ENCODE peak calls at places on chromosomes 1 and 21, in ten cellular contexts. M is Caco-2, B is thoracic aorta, T is endodermal cell, O is GM12878, L is foreskin keratinocyte, Y is pancreas, X is lung, J is PC-9, H is Panc1. I is an unnamed sample. For H3K27me3, the result is how much of the 10 kb centered on the place peaks cover.

GRCh38 chr1:31521761-31522555 is 54.4 kb upstream of the TINAGL1 start:
- DNase-seq in M (no peak), B (no peak), T (no peak), O (no peak), L (no peak), Y (no peak), X (no peak), J (no peak), H (no peak), I (no peak)

GRCh38 chr1:109668123-109668800 is 405 bp downstream of the GSTM2 start:
- DNase-seq in M (no peak), B (no peak), T (no peak), O (no peak), L (no peak), Y (peak), X (peak), J (no peak), H (no peak), I (no peak)

GRCh38 chr1:12057382-12057781 is 5.7 kb upstream of the TNFRSF8 start:
- DNase-seq in M (no peak), B (no peak), T (no peak), O (no peak), L (no peak), Y (no peak), X (no peak), J (no peak), H (no peak), I (no peak)

GRCh38 chr1:34518146-34518545 is 236.7 kb upstream of the GJB5 start:
- DNase-seq in M (no peak), B (no peak), T (no peak), O (no peak), L (no peak), Y (no peak), X (no peak), J (no peak), H (no peak), I (no peak)

GRCh38 chr1:182389619-182390047 is 2.0 kb downstream of the GLUL start:
- DNase-seq in M (no peak), B (no peak), T (no peak), O (no peak), L (no peak), Y (no peak), X (peak), J (no peak), H (no peak), I (no peak)

GRCh38 chr1:96538001-96538649 is 183.5 kb upstream of the PTBP2 start:
- DNase-seq in M (peak), B (no peak), T (peak), O (no peak), L (no peak), Y (no peak), X (peak), J (no peak), H (no peak), I (no peak)

GRCh38 chr1:196449459-196449858 is 158.8 kb downstream of the KCNT2 start:
- DNase-seq in M (no peak), B (no peak), T (no peak), O (no peak), L (no peak), Y (no peak), X (no peak), J (no peak), H (no peak), I (no peak)

GRCh38 chr1:202084791-202085681 is 37.7 kb upstream of the GPR37L1 start:
- DNase-seq in M (peak), B (no peak), T (peak), O (no peak), L (no peak), Y (no peak), X (no peak), J (peak), H (no peak), I (no peak)

GRCh38 chr1:65065535-65066378 is 82.2 kb upstream of the AK4 start:
- DNase-seq in M (peak), B (no peak), T (peak), O (no peak), L (no peak), Y (peak), X (no peak), J (no peak), H (no peak), I (no peak)

GRCh38 chr1:145758116-145758515 is 38.8 kb downstream of the CD160 start:
- DNase-seq in M (no peak), B (no peak), T (no peak), O (no peak), L (no peak), Y (no peak), X (no peak), J (no peak), H (no peak), I (no peak)

GRCh38 chr1:69913967-69914366 is 291.4 kb downstream of the LRRC40 start:
- DNase-seq in M (no peak), B (no peak), T (no peak), O (no peak), L (no peak), Y (no peak), X (no peak), J (no peak), H (no peak), I (no peak)

GRCh38 chr1:205515781-205516253 is 11.3 kb downstream of the CDK18 start:
- DNase-seq in M (no peak), B (no peak), T (peak), O (no peak), L (no peak), Y (no peak), X (no peak), J (peak), H (no peak), I (no peak)

GRCh38 chr1:163230827-163231226 is 28.1 kb upstream of the RGS5 start:
- DNase-seq in M (no peak), B (no peak), T (no peak), O (no peak), L (no peak), Y (no peak), X (no peak), J (no peak), H (no peak), I (no peak)

GRCh38 chr1:97238816-97239215 is 517.2 kb downstream of the PTBP2 start:
- DNase-seq in M (no peak), B (no peak), T (no peak), O (no peak), L (no peak), Y (no peak), X (no peak), J (no peak), H (no peak), I (no peak)

GRCh38 chr1:48341221-48341620 is 118.7 kb downstream of the SLC5A9 start:
- DNase-seq in M (no peak), B (no peak), T (no peak), O (no peak), L (no peak), Y (no peak), X (no peak), J (no peak), H (no peak), I (no peak)

GRCh38 chr21:37337831-37338230 is 28.7 kb upstream of the DYRK1A start:
- DNase-seq in M (no peak), B (no peak), T (no peak), O (no peak), L (no peak), Y (no peak), X (no peak), J (no peak), H (no peak), I (no peak)

GRCh38 chr1:246527402-246528088 is 20.5 kb upstream of the SMYD3 start:
- DNase-seq in M (no peak), B (no peak), T (peak), O (no peak), L (no peak), Y (no peak), X (no peak), J (no peak), H (no peak), I (no peak)

GRCh38 chr21:33687634-33688033 is 45.3 kb downstream of the ITSN1 start:
- DNase-seq in M (peak), B (no peak), T (no peak), O (no peak), L (no peak), Y (no peak), X (no peak), J (no peak), H (no peak), I (no peak)

GRCh38 chr1:65717815-65718454 is 74.8 kb upstream of the PDE4B start:
- DNase-seq in M (peak), B (no peak), T (no peak), O (no peak), L (no peak), Y (no peak), X (no peak), J (no peak), H (no peak), I (no peak)

GRCh38 chr21:43306911-43307676 is 119.8 kb downstream of the SIK1 start:
- DNase-seq in M (no peak), B (no peak), T (no peak), O (peak), L (peak), Y (peak), X (no peak), J (peak), H (peak), I (peak)

GRCh38 chr1:169941982-169942830 is 48.5 kb upstream of the SCYL3 start:
- DNase-seq in M (no peak), B (no peak), T (no peak), O (no peak), L (no peak), Y (no peak), X (no peak), J (peak), H (no peak), I (no peak)

GRCh38 chr1:43206721-43207228 is 34.6 kb downstream of the CFAP57 start:
- DNase-seq in M (peak), B (no peak), T (peak), O (no peak), L (peak), Y (no peak), X (peak), J (peak), H (peak), I (peak)

DNA sequence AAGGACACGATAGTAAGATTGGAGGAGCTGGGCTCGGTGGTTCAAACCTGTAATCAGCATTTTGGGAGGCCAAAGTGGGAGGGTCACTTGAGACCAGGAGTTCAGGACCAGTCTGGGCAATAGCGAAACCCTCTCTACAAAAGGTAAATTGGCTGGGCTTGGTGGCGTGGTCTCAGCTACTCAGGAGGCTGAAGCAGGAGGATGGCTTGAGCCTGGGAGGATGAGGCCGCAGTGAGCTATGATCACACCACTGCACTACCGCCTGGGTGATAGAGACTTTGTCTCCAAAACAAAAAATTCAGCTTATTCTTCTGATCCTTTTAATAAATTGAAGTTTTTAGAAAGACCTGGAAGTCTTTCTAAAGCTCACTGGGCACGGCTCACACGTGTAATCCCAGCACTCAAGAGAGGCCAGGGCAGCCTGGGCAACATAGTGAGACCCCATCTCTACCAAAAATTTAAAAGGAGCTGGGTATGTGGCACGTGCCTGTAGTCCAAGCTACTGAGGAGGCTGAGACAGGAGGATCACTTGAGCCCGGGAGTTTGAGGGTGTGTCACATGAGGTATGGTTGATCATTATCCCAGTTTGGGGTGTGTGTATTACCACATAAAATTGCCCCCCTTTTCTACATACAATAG is 15.3 kb downstream of the MASP2 start:
- DNase-seq in M (no peak), B (no peak), T (no peak), O (no peak), L (no peak), Y (no peak), X (no peak), J (no peak), H (no peak), I (no peak)
- TF ChIP-seq CTCF in M (no peak), B (no peak), T (peak), O (no peak), L (no peak), Y (no peak), X (no peak), J (no peak), H (no peak), I (no peak)

DNA sequence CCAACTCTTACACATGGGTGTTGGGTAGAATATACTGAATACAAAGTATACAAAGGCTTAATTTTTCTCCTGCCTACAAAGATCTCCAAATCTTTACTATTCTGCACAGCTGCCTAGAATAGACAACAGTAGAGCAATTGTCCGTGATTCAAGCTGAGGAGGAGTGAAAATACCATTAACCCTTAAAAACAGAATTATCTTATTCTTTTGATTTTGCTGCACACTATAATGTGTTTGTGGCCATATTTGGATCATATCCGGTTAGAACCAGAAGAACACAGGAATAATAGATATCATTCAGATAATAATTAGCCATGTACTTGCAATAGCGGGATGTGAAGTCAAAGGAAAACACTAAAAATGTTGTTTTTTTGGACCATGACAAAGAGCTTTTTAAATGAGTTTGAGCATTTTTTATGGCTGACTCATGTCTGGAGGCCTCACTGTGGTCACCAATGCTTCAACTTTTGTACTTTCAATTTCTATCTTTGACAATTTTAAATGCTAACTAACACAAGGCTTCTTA is 197.6 kb upstream of the FOXD3 start:
- DNase-seq in M (no peak), B (no peak), T (no peak), O (peak), L (no peak), Y (no peak), X (no peak), J (no peak), H (no peak), I (peak)
- H3K27me3 ChIP-seq in M (under half), B (under half), T (under half), O (under half), L (under half), Y (under half), X (under half), J (under half), H (under half), I (under half)

GRCh38 chr21:45472445-45473365 is 67.7 kb downstream of the COL18A1 start:
- DNase-seq in M (no peak), B (no peak), T (no peak), O (no peak), L (no peak), Y (no peak), X (no peak), J (no peak), H (no peak), I (no peak)
- TF ChIP-seq CTCF in M (no peak), B (no peak), T (no peak), O (no peak), L (no peak), Y (no peak), X (no peak), J (no peak), H (no peak), I (no peak)

DNA sequence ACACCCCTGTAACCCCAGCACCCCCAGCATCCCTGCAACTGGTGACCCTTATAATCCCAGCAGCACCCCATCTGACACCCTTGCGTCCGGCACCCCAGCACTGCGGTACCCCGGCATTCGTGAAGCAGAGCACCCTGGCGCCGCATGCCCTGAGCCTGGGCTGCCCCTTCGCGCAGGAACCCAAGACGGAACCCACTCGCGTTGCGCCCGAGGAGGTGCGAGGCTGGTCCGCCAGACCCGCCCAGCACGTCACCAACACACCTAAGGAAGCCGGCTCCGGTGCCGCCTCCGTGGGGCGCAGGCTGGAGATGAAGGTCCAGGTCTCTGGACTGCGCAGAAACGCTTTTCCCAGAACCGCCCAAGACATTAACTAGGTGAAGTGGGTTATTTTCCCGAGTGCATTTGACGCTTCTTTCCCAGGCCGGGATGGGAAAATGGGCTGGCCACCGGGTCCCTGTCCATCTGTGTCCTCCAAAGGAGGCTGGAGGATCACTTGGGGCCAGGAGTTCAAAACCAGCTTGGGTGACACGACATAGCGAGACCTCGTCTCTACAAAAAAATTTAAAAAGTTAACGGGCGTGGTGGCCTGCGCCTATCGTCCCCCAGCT is 15.9 kb upstream of the RNF187 start:
- DNase-seq in M (no peak), B (no peak), T (no peak), O (no peak), L (no peak), Y (no peak), X (no peak), J (no peak), H (no peak), I (no peak)
- H3K27me3 ChIP-seq in M (under half), B (under half), T (under half), O (under half), L (half or more), Y (under half), X (under half), J (under half), H (under half), I (under half)

DNA sequence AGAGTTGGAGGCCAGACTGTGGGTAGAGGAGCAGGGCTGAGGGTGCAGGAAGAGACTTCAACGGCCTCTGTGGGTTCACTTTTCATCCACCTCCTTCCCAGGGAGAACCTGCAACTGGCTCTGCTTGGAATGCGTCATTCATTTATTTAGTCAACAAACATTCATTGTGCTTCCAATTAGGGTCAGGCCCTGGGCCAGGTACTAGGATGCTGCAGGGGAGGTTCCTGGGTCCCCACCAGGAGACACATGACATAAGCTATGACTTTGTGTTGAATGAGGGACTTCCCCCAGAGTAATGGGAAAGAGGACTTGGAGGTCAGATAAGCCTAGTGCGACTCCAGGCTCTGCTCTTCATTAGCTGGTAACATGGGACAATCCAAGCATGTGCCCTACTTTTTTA is 46.3 kb upstream of the RPL11 start:
- DNase-seq in M (no peak), B (no peak), T (no peak), O (no peak), L (no peak), Y (no peak), X (no peak), J (no peak), H (no peak), I (no peak)
- TF ChIP-seq CTCF in M (no peak), B (no peak), T (no peak), O (no peak), L (no peak), Y (no peak), X (no peak), J (no peak), H (no peak), I (no peak)

DNA sequence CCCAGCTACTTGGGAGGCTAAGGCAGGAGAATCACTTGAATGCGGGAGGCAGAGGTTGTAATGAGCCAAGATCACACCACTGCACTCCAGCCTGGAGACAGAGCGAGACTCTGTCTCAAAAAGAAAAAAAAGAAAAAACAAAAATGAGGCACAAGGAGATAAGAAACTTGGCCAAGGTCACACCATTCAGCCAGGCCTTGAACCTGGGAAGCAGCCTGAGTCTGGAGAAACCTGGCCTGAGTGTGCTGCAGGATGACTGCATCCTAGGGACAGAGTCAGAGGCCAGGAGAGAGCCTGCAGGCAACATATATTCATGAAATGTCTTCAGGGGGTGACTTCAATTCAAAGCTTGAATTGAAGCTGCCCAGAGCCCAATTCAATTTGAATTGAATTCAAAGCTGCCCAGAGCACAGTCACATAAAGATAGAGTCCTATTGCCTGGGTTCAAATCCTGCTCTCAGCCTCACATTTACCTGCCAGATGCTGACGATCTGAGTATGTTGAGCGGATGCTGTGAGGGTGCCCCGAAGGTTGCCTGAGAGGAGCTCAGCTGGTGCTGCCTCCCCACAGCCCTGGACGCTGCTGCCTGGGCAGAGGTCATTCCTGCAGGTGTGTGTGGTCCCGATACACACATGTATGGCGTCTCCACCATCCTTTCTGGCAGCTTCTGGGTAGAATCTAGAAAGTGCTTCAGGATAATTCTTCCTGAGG is 307.7 kb downstream of the AJAP1 start:
- DNase-seq in M (no peak), B (no peak), T (no peak), O (no peak), L (no peak), Y (no peak), X (no peak), J (no peak), H (no peak), I (no peak)
- H3K27me3 ChIP-seq in M (under half), B (under half), T (under half), O (under half), L (under half), Y (under half), X (under half), J (under half), H (under half), I (under half)

I was measured in kidney epithelial cell.